ENCODE peak calls at places on chromosome 1, in four cellular contexts. K is GM23248; V is activated CD8-positive, alpha-beta memory T cell treated with anti-CD3 and anti-CD28 coated beads, Interleukin-2, amount 10 ng/mL, durations not matched to agents 7 days and 5 days; N is mucosa of gallbladder. T is an unnamed sample.

GRCh38 chr1:30538226-30538625 is 185.2 kb downstream of the MATN1 start:
- DNase-seq in N (no peak), V (no peak), K (no peak), T (no peak)

GRCh38 chr1:192513697-192514096 is 61.9 kb upstream of the RGS1 start:
- DNase-seq in V (no peak), K (no peak), N (no peak), T (no peak)

GRCh38 chr1:109252893-109253802 is 3.8 kb downstream of the CELSR2 start:
- DNase-seq in N (peak), K (no peak), V (no peak), T (no peak)

GRCh38 chr1:218351617-218352438 is 6.7 kb downstream of the TGFB2 start:
- DNase-seq in K (peak), V (no peak), N (no peak), T (peak)

GRCh38 chr1:184838374-184838995 is 83.8 kb upstream of the EDEM3 start:
- DNase-seq in N (peak), V (no peak), K (peak), T (peak)

GRCh38 chr1:209421186-209421585 is 162.3 kb upstream of the CAMK1G start:
- DNase-seq in V (no peak), K (no peak), N (no peak), T (no peak)

GRCh38 chr1:86227026-86227425 is 70.5 kb upstream of the COL24A1 start:
- DNase-seq in K (peak), N (no peak), V (no peak), T (no peak)

GRCh38 chr1:59779949-59780348 is 34.8 kb upstream of the HOOK1 start:
- DNase-seq in N (no peak), K (no peak), V (no peak), T (no peak)

GRCh38 chr1:79848316-79848715 is 841.8 kb upstream of the ADGRL4 start:
- DNase-seq in V (no peak), N (no peak), K (no peak), T (no peak)

GRCh38 chr1:205226868-205227583 is 720 bp upstream of the TMCC2 start:
- DNase-seq in V (no peak), N (no peak), K (peak), T (peak)

GRCh38 chr1:29461115-29461739 is 224.9 kb downstream of the PTPRU start:
- DNase-seq in K (no peak), V (no peak), N (no peak), T (no peak)

GRCh38 chr1:151593651-151594625 is 17.9 kb upstream of the SNX27 start:
- DNase-seq in K (peak), N (peak), V (peak), T (peak)

GRCh38 chr1:159909381-159909780 is 9.4 kb upstream of the CFAP45 start:
- DNase-seq in N (no peak), K (no peak), V (no peak), T (no peak)

GRCh38 chr1:36083635-36084501 is at the start of gene TEKT2:
- DNase-seq in V (no peak), N (no peak), K (peak), T (peak)

GRCh38 chr1:13585599-13585965 is 1.9 kb downstream of the PDPN start:
- DNase-seq in V (no peak), K (no peak), N (no peak), T (no peak)

GRCh38 chr1:90710579-90711536 is 6.2 kb downstream of the BARHL2 start:
- DNase-seq in K (no peak), N (no peak), V (no peak), T (no peak)

GRCh38 chr1:35488346-35488745 is 68.9 kb downstream of the KIAA0319L start:
- DNase-seq in N (no peak), V (no peak), K (no peak), T (no peak)

GRCh38 chr1:20442920-20443625 is 42.9 kb downstream of the CAMK2N1 start:
- DNase-seq in V (no peak), N (no peak), K (peak), T (no peak)

GRCh38 chr1:60903591-60903990 is 178.8 kb upstream of the NFIA start:
- DNase-seq in V (no peak), N (peak), K (peak), T (no peak)

GRCh38 chr1:229237320-229237719 is 33.6 kb upstream of the RAB4A start:
- DNase-seq in N (no peak), V (no peak), K (no peak), T (no peak)

GRCh38 chr1:225445644-225446297 is 17.9 kb upstream of the LBR start:
- DNase-seq in N (no peak), V (no peak), K (no peak), T (no peak)

GRCh38 chr1:109803901-109804331 is 40.2 kb upstream of the EPS8L3 start:
- DNase-seq in K (peak), N (no peak), V (peak), T (no peak)

GRCh38 chr1:222068937-222069336 is 327.0 kb upstream of the DUSP10 start:
- DNase-seq in K (peak), N (no peak), V (no peak), T (no peak)

GRCh38 chr1:245091818-245092637 is 62.8 kb upstream of the KIF26B start:
- DNase-seq in V (no peak), N (peak), K (peak), T (peak)

GRCh38 chr1:116288201-116288598 is 84.8 kb upstream of the ATP1A1 start:
- DNase-seq in K (no peak), V (no peak), N (no peak), T (no peak)

GRCh38 chr1:27592600-27593340 is 11.2 kb downstream of the AHDC1 start:
- DNase-seq in K (no peak), V (no peak), N (no peak), T (no peak)

GRCh38 chr1:151199860-151200581 is 1.7 kb downstream of the PIP5K1A start:
- DNase-seq in V (no peak), K (peak), N (no peak), T (peak)

GRCh38 chr1:13451399-13451965 is 41.2 kb downstream of the PRAMEF20 start:
- DNase-seq in N (no peak), K (no peak), V (no peak), T (no peak)

GRCh38 chr1:32868085-32868484 is 2.6 kb downstream of the FNDC5 start:
- DNase-seq in N (no peak), V (no peak), K (no peak), T (no peak)

GRCh38 chr1:17874231-17874630 is 119.1 kb downstream of the ACTL8 start:
- DNase-seq in N (no peak), K (peak), V (no peak), T (peak)

GRCh38 chr1:244384066-244384465 is 67.6 kb downstream of the ADSS2 start:
- DNase-seq in V (no peak), K (no peak), N (no peak), T (no peak)

GRCh38 chr1:192914696-192915095 is 105.9 kb downstream of the RGS2 start:
- DNase-seq in V (no peak), K (no peak), N (no peak), T (no peak)

GRCh38 chr1:18149113-18149641 is 41.6 kb downstream of the IGSF21 start:
- DNase-seq in K (peak), V (no peak), N (no peak), T (no peak)

GRCh38 chr1:210685295-210685650 is 356.6 kb downstream of the HHAT start:
- DNase-seq in V (no peak), N (no peak), K (no peak), T (no peak)

T was measured in adipocyte.